ENCODE peak calls at places on chromosomes 12 and 14, in four cellular contexts. I is hepatocyte, Z is cardiac fibroblast, A is HCT116. O is an unnamed sample.

GRCh38 chr14:29390046-29390841 is 537.4 kb downstream of the PRKD1 start:
- DNase-seq in I (no peak), Z (no peak), A (no peak), O (no peak)

GRCh38 chr12:5511644-5512584 is 80.0 kb downstream of the NTF3 start:
- DNase-seq in I (peak), Z (peak), A (peak), O (peak)

GRCh38 chr12:72271401-72271740 is 799 bp upstream of the TRHDE start:
- DNase-seq in I (no peak), Z (peak), A (no peak), O (peak)

GRCh38 chr14:65972346-65972745 is 513.8 kb upstream of the CCDC196 start:
- DNase-seq in I (no peak), Z (peak), A (no peak), O (no peak)

GRCh38 chr12:52224154-52224553 is 8.9 kb upstream of the KRT7 start:
- DNase-seq in I (no peak), Z (peak), A (no peak), O (no peak)

GRCh38 chr12:90958995-90959394 is 4.0 kb upstream of the CCER1 start:
- DNase-seq in I (no peak), Z (peak), A (no peak), O (no peak)

GRCh38 chr12:65443038-65443437 is 164.6 kb downstream of the MSRB3 start:
- DNase-seq in I (no peak), Z (no peak), A (no peak), O (no peak)

GRCh38 chr12:52316701-52317100 is 4.5 kb downstream of the KRT83 start:
- DNase-seq in I (no peak), Z (no peak), A (no peak), O (no peak)

GRCh38 chr12:9256341-9256740 is 48.1 kb upstream of the PZP start:
- DNase-seq in I (no peak), Z (no peak), A (no peak), O (no peak)

GRCh38 chr14:99946652-99947489 is 118.4 kb upstream of the EVL start:
- DNase-seq in I (peak), Z (peak), A (no peak), O (peak)

GRCh38 chr12:79834712-79835376 is 100.1 kb downstream of the PPP1R12A start:
- DNase-seq in I (no peak), Z (no peak), A (no peak), O (no peak)

GRCh38 chr14:64889352-64889751 is 9.6 kb upstream of the SPTB start:
- DNase-seq in I (no peak), Z (no peak), A (no peak), O (no peak)

GRCh38 chr12:42296503-42297109 is 29.3 kb downstream of the ZCRB1 start:
- DNase-seq in I (no peak), Z (peak), A (no peak), O (no peak)

GRCh38 chr12:66187016-66187415 is 2.0 kb upstream of the IRAK3 start:
- DNase-seq in I (no peak), Z (no peak), A (no peak), O (no peak)

GRCh38 chr12:17954788-17955187 is 135.2 kb downstream of the RERGL start:
- DNase-seq in I (no peak), Z (no peak), A (no peak), O (no peak)

GRCh38 chr14:32449640-32450039 is 120.5 kb downstream of the AKAP6 start:
- DNase-seq in I (no peak), Z (no peak), A (no peak), O (no peak)

GRCh38 chr12:63302269-63302940 is 151.4 kb upstream of the AVPR1A start:
- DNase-seq in I (no peak), Z (no peak), A (no peak), O (no peak)

GRCh38 chr14:58491593-58491992 is 64.1 kb downstream of the KIAA0586 start:
- DNase-seq in I (no peak), Z (peak), A (no peak), O (no peak)

DNA sequence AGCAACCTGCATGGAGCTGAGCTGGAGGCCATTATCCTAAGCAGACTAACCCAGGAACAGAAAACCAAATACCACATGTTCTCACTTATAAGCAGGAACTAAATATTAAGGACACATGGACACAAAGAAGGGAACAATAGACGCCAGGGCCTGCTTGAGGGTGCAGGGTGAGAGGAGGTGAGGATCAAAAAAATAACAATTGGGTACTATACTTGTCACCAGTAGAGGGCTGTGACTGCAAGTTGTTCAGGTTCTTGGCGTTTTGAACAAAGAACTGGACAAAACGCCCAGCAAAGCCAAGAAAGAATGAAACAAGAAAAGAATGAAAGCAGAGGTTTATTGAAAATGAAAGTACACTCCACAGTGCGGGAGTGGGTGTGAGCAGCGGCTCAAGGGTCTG is 208.5 kb upstream of the NEDD1 start:
- DNase-seq in I (no peak), Z (no peak), A (no peak), O (no peak)
- TF ChIP-seq CTCF in I (no peak), Z (no peak), A (peak), O (no peak)

GRCh38 chr12:49019435-49020317 is 1.1 kb upstream of the PRKAG1 start:
- DNase-seq in I (peak), Z (peak), A (no peak), O (no peak)
- TF ChIP-seq CTCF in I (peak), Z (peak), A (peak), O (peak)

GRCh38 chr14:47278233-47278842 is 397.1 kb downstream of the MDGA2 start:
- DNase-seq in I (peak), Z (peak), A (peak), O (peak)
- TF ChIP-seq CTCF in I (peak), Z (peak), A (peak), O (peak)

GRCh38 chr14:23568021-23568599 is 519 bp upstream of the AP1G2 start:
- DNase-seq in I (no peak), Z (no peak), A (no peak), O (no peak)
- TF ChIP-seq CTCF in I (no peak), Z (no peak), A (no peak), O (no peak)

GRCh38 chr14:90275455-90275814 is 19.1 kb downstream of the PSMC1 start:
- DNase-seq in I (no peak), Z (no peak), A (no peak), O (no peak)

GRCh38 chr14:90273532-90273931 is 17.2 kb downstream of the PSMC1 start:
- DNase-seq in I (no peak), Z (peak), A (no peak), O (no peak)

GRCh38 chr14:90272523-90272922 is 16.2 kb downstream of the PSMC1 start:
- DNase-seq in I (no peak), Z (no peak), A (no peak), O (no peak)

GRCh38 chr14:90274808-90275454 is 18.6 kb downstream of the PSMC1 start:
- DNase-seq in I (no peak), Z (peak), A (no peak), O (no peak)

GRCh38 chr14:90274019-90274418 is 17.7 kb downstream of the PSMC1 start:
- DNase-seq in I (no peak), Z (no peak), A (no peak), O (no peak)
- TF ChIP-seq CTCF in I (no peak), Z (peak), A (no peak), O (no peak)